ENCODE peak calls at places on chromosomes 16 and 17, in six cellular contexts. One of them, this sample, is unnamed.

GRCh38 chr17:82913304-82914043 is 73.7 kb upstream of the ZNF750 start:
- DNase-seq in naive thymus-derived CD4-positive, alpha-beta T cell: no peak
- DNase-seq in gastrocnemius medialis: peak; percentile 66
- DNase-seq in ascending aorta: no peak
- DNase-seq in heart right ventricle: no peak
- DNase-seq in A549: peak; percentile 31
- DNase-seq in this sample: no peak

GRCh38 chr16:9846362-9847099 is 335.7 kb downstream of the GRIN2A start:
- DNase-seq in naive thymus-derived CD4-positive, alpha-beta T cell: no peak
- DNase-seq in gastrocnemius medialis: no peak
- DNase-seq in ascending aorta: no peak
- DNase-seq in heart right ventricle: no peak
- DNase-seq in A549: peak; percentile 12
- DNase-seq in this sample: peak; percentile 29

GRCh38 chr17:57868007-57868774 is 18.3 kb upstream of the MRPS23 start:
- DNase-seq in naive thymus-derived CD4-positive, alpha-beta T cell: no peak
- DNase-seq in gastrocnemius medialis: peak; percentile 82
- DNase-seq in ascending aorta: peak; percentile 93
- DNase-seq in heart right ventricle: peak; percentile 79
- DNase-seq in A549: peak; percentile 92
- DNase-seq in this sample: peak; percentile 71

GRCh38 chr16:72474511-72475123 is 302.7 kb upstream of the PMFBP1 start:
- DNase-seq in naive thymus-derived CD4-positive, alpha-beta T cell: no peak
- DNase-seq in gastrocnemius medialis: no peak
- DNase-seq in ascending aorta: no peak
- DNase-seq in heart right ventricle: no peak
- DNase-seq in A549: no peak
- DNase-seq in this sample: peak; percentile 49

GRCh38 chr16:89115216-89115949 is 21.7 kb downstream of the ACSF3 start:
- DNase-seq in naive thymus-derived CD4-positive, alpha-beta T cell: peak; percentile 73
- DNase-seq in gastrocnemius medialis: peak; percentile 51
- DNase-seq in ascending aorta: peak; percentile 85
- DNase-seq in heart right ventricle: peak; percentile 74
- DNase-seq in A549: no peak
- DNase-seq in this sample: no peak

GRCh38 chr16:87201777-87202176 is 115.4 kb downstream of the C16orf95 start:
- DNase-seq in naive thymus-derived CD4-positive, alpha-beta T cell: no peak
- DNase-seq in gastrocnemius medialis: no peak
- DNase-seq in ascending aorta: no peak
- DNase-seq in heart right ventricle: no peak
- DNase-seq in A549: no peak
- DNase-seq in this sample: no peak

GRCh38 chr17:36127199-36127881 is 23.7 kb downstream of the CCL4 start:
- DNase-seq in naive thymus-derived CD4-positive, alpha-beta T cell: no peak
- DNase-seq in gastrocnemius medialis: no peak
- DNase-seq in ascending aorta: no peak
- DNase-seq in heart right ventricle: no peak
- DNase-seq in A549: no peak
- DNase-seq in this sample: no peak

GRCh38 chr17:70320642-70321345 is 151.5 kb downstream of the KCNJ2 start:
- DNase-seq in naive thymus-derived CD4-positive, alpha-beta T cell: no peak
- DNase-seq in gastrocnemius medialis: no peak
- DNase-seq in ascending aorta: no peak
- DNase-seq in heart right ventricle: no peak
- DNase-seq in A549: no peak
- DNase-seq in this sample: no peak

GRCh38 chr16:78352184-78352583 is 252.7 kb downstream of the WWOX start:
- DNase-seq in naive thymus-derived CD4-positive, alpha-beta T cell: no peak
- DNase-seq in gastrocnemius medialis: no peak
- DNase-seq in ascending aorta: no peak
- DNase-seq in heart right ventricle: no peak
- DNase-seq in A549: no peak
- DNase-seq in this sample: no peak

GRCh38 chr17:1641065-1641403 is 4.5 kb downstream of the SCARF1 start:
- DNase-seq in naive thymus-derived CD4-positive, alpha-beta T cell: no peak
- DNase-seq in gastrocnemius medialis: no peak
- DNase-seq in ascending aorta: no peak
- DNase-seq in heart right ventricle: no peak
- DNase-seq in A549: no peak
- DNase-seq in this sample: no peak

GRCh38 chr17:29178750-29179231 is 1.4 kb downstream of the MYO18A start:
- DNase-seq in naive thymus-derived CD4-positive, alpha-beta T cell: no peak
- DNase-seq in gastrocnemius medialis: no peak
- DNase-seq in ascending aorta: peak; percentile 60
- DNase-seq in heart right ventricle: no peak
- DNase-seq in A549: peak; percentile 29
- DNase-seq in this sample: peak; percentile 57

GRCh38 chr16:70390774-70391173 is 44.1 kb downstream of the DDX19A start:
- DNase-seq in naive thymus-derived CD4-positive, alpha-beta T cell: no peak
- DNase-seq in gastrocnemius medialis: no peak
- DNase-seq in ascending aorta: no peak
- DNase-seq in heart right ventricle: no peak
- DNase-seq in A549: no peak
- DNase-seq in this sample: peak; percentile 36

GRCh38 chr17:13283606-13284005 is 265.8 kb upstream of the ELAC2 start:
- DNase-seq in naive thymus-derived CD4-positive, alpha-beta T cell: no peak
- DNase-seq in gastrocnemius medialis: no peak
- DNase-seq in ascending aorta: no peak
- DNase-seq in heart right ventricle: no peak
- DNase-seq in A549: no peak
- DNase-seq in this sample: no peak

DNA sequence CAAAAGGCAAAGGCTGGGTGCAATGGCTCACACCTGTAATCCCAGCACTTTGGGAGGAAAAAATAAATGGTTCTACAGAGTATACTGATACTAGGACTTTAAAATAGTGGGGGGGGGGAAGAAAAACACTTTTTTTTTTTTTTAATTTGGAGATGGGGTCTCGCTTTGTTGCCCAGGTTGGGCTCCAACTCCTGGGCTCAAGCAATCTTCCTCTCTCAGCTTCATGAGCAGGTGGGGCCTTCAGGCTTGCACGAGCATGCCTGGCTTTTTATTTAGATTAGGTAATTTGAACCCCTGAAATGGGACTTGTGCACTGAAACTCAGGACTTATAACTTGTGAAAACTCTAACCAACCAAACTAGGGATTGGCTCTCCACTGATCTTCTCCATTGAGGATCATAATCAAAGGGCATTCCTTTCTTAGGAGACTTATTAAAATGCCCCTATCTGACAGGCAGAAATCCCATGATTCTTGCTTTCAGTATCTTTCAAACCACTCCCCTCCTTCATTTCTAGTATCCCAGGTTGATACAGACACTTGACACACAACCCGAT is 16.9 kb downstream of the GRB2 start:
- DNase-seq in naive thymus-derived CD4-positive, alpha-beta T cell: no peak
- DNase-seq in gastrocnemius medialis: no peak
- DNase-seq in ascending aorta: no peak
- DNase-seq in heart right ventricle: no peak
- DNase-seq in A549: no peak
- DNase-seq in this sample: no peak
- H3K27ac ChIP-seq in naive thymus-derived CD4-positive, alpha-beta T cell: no peak overlapping the region
- H3K27ac ChIP-seq in gastrocnemius medialis: no peak overlapping the region
- H3K27ac ChIP-seq in ascending aorta: no peak overlapping the region
- H3K27ac ChIP-seq in heart right ventricle: no peak overlapping the region
- H3K27ac ChIP-seq in A549: no peak overlapping the region
- H3K27ac ChIP-seq in this sample: no peak overlapping the region

DNA sequence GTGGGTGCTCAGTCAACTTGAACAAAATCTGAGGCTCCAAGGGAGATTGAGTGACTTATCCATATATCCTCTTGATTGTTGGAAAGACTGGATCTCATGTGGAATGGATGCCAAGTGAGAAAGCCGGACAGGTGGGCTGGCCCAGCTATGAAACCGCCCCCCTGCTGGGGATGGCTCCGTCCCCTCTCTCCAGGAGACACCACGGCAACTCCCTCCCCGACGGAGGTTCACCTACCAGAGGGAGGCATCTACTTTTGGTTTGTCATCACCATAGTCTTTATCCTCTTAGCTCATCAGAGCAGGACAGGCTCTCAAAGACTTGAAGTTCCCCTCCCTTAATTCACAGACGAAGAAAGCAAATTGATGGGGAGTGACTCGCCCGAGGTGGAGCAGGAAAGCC is 1.8 kb upstream of the ALG1 start:
- DNase-seq in naive thymus-derived CD4-positive, alpha-beta T cell: no peak
- DNase-seq in gastrocnemius medialis: no peak
- DNase-seq in ascending aorta: peak; percentile 54
- DNase-seq in heart right ventricle: no peak
- DNase-seq in A549: no peak
- DNase-seq in this sample: no peak
- H3K27ac ChIP-seq in naive thymus-derived CD4-positive, alpha-beta T cell: no peak overlapping the region
- H3K27ac ChIP-seq in gastrocnemius medialis: no peak overlapping the region
- H3K27ac ChIP-seq in ascending aorta: no peak overlapping the region
- H3K27ac ChIP-seq in heart right ventricle: no peak overlapping the region
- H3K27ac ChIP-seq in A549: no peak overlapping the region
- H3K27ac ChIP-seq in this sample: no peak overlapping the region

DNA sequence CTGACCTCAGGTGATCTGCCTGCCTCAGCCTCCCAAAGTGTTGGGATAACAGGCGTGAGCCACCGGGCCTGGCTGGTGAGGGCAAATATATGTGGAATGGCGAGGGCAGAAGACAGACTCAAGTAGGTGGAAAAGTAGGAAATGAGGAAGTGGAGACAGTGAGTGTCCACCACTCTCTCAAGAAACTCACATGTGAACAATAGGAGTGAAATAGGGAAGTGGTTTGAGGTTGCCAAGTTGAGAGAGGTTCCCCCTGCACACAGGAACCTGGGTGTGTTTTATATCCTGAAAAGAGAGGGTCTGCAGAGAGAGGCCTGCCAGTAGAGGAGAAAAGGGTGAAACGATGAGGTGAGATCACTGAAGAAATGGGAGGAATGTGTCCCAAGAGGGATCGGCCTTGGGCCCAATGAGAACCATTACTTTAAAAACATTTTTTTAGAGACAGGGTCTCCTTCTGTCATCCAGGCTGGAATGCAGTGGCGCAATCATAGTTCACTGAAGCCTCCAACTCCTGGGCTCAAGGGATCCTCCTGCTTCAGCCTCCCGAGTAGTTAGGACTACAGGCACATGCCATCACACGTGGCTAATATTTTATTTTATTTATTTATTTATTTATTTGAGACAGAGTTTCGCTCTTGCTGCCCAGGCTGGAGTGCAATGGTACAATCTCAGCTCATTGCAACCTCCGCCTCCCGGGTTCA is 17.1 kb upstream of the CORO1A start:
- DNase-seq in naive thymus-derived CD4-positive, alpha-beta T cell: no peak
- DNase-seq in gastrocnemius medialis: no peak
- DNase-seq in ascending aorta: no peak
- DNase-seq in heart right ventricle: no peak
- DNase-seq in A549: no peak
- DNase-seq in this sample: no peak
- H3K27ac ChIP-seq in naive thymus-derived CD4-positive, alpha-beta T cell: no peak overlapping the region
- H3K27ac ChIP-seq in gastrocnemius medialis: no peak overlapping the region
- H3K27ac ChIP-seq in ascending aorta: no peak overlapping the region
- H3K27ac ChIP-seq in heart right ventricle: no peak overlapping the region
- H3K27ac ChIP-seq in A549: no peak overlapping the region
- H3K27ac ChIP-seq in this sample: no peak overlapping the region

GRCh38 chr17:77377836-77378235 is 237.1 kb downstream of the SEC14L1 start:
- DNase-seq in naive thymus-derived CD4-positive, alpha-beta T cell: no peak
- DNase-seq in gastrocnemius medialis: no peak
- DNase-seq in ascending aorta: no peak
- DNase-seq in heart right ventricle: no peak
- DNase-seq in A549: no peak
- DNase-seq in this sample: no peak
- H3K27ac ChIP-seq in naive thymus-derived CD4-positive, alpha-beta T cell: no peak overlapping the region
- H3K27ac ChIP-seq in gastrocnemius medialis: no peak overlapping the region
- H3K27ac ChIP-seq in ascending aorta: peak overlapping the region; percentile 92
- H3K27ac ChIP-seq in heart right ventricle: peak overlapping the region; percentile 57
- H3K27ac ChIP-seq in A549: no peak overlapping the region
- H3K27ac ChIP-seq in this sample: no peak overlapping the region

GRCh38 chr17:4147751-4148310 is 4.8 kb downstream of the CYB5D2 start:
- DNase-seq in naive thymus-derived CD4-positive, alpha-beta T cell: no peak
- DNase-seq in gastrocnemius medialis: no peak
- DNase-seq in ascending aorta: no peak
- DNase-seq in heart right ventricle: no peak
- DNase-seq in A549: no peak
- DNase-seq in this sample: no peak
- H3K27ac ChIP-seq in naive thymus-derived CD4-positive, alpha-beta T cell: no peak overlapping the region
- H3K27ac ChIP-seq in gastrocnemius medialis: no peak overlapping the region
- H3K27ac ChIP-seq in ascending aorta: no peak overlapping the region
- H3K27ac ChIP-seq in heart right ventricle: no peak overlapping the region
- H3K27ac ChIP-seq in A549: no peak overlapping the region
- H3K27ac ChIP-seq in this sample: no peak overlapping the region

GRCh38 chr17:7223375-7223774 is 3.6 kb downstream of the ACADVL start:
- DNase-seq in naive thymus-derived CD4-positive, alpha-beta T cell: no peak
- DNase-seq in gastrocnemius medialis: no peak
- DNase-seq in ascending aorta: no peak
- DNase-seq in heart right ventricle: no peak
- DNase-seq in A549: no peak
- DNase-seq in this sample: no peak
- H3K27ac ChIP-seq in naive thymus-derived CD4-positive, alpha-beta T cell: no peak overlapping the region
- H3K27ac ChIP-seq in gastrocnemius medialis: peak overlapping the region; percentile 17
- H3K27ac ChIP-seq in ascending aorta: no peak overlapping the region
- H3K27ac ChIP-seq in heart right ventricle: no peak overlapping the region
- H3K27ac ChIP-seq in A549: no peak overlapping the region
- H3K27ac ChIP-seq in this sample: no peak overlapping the region